ENCODE peak calls at places on chromosomes 11 and 22, in six cellular contexts. N is H1, I is HepG2, B is K562, U is SK-N-SH, X is GM12878. Z is an unnamed sample.
A peak's percentile ranks its signal among the peaks of the same experiment; 100 is the strongest.

GRCh38 chr11:87425391-87425790 is 387.7 kb downstream of the TMEM135 start:
- DNase-seq in N (no peak), I (no peak), B (no peak), U (no peak), X (no peak), Z (no peak)

GRCh38 chr11:128379587-128380279 is 207.6 kb downstream of the ETS1 start:
- DNase-seq in N (no peak), I (no peak), B (no peak), U (peak; percentile 28), X (no peak), Z (no peak)

GRCh38 chr11:115845872-115846271 is 341.7 kb upstream of the CADM1 start:
- DNase-seq in N (no peak), I (no peak), B (no peak), U (no peak), X (no peak), Z (no peak)

GRCh38 chr11:35237860-35238715 is 99.1 kb downstream of the CD44 start:
- DNase-seq in N (peak; percentile 23), I (peak; percentile 47), B (peak; percentile 56), U (peak; percentile 15), X (peak; percentile 35), Z (peak; percentile 45)

GRCh38 chr22:24751518-24751917 is 23.0 kb downstream of the PIWIL3 start:
- DNase-seq in N (no peak), I (no peak), B (no peak), U (no peak), X (no peak), Z (peak; percentile 73)

GRCh38 chr11:993141-993540 is 43.4 kb downstream of the MUC6 start:
- DNase-seq in N (no peak), I (no peak), B (no peak), U (no peak), X (no peak), Z (no peak)

GRCh38 chr22:38706101-38706884 is 549 bp downstream of the GTPBP1 start:
- DNase-seq in N (no peak), I (no peak), B (peak; percentile 69), U (peak; percentile 64), X (no peak), Z (peak; percentile 19)

GRCh38 chr22:31068970-31069369 is 12.1 kb upstream of the SMTN start:
- DNase-seq in N (no peak), I (no peak), B (no peak), U (no peak), X (no peak), Z (no peak)

GRCh38 chr11:62909107-62909894 is 11.9 kb downstream of the CHRM1 start:
- DNase-seq in N (peak; percentile 91), I (peak; percentile 70), B (peak; percentile 70), U (peak; percentile 82), X (no peak), Z (no peak)

GRCh38 chr11:95688501-95689222 is 100.9 kb downstream of the FAM76B start:
- DNase-seq in N (no peak), I (no peak), B (no peak), U (no peak), X (no peak), Z (no peak)

GRCh38 chr11:129695543-129696308 is 119.9 kb upstream of the TMEM45B start:
- DNase-seq in N (peak; percentile 41), I (peak; percentile 46), B (peak; percentile 69), U (peak; percentile 70), X (no peak), Z (peak; percentile 46)

GRCh38 chr11:56885182-56885581 is 103.5 kb upstream of the OR5AK2 start:
- DNase-seq in N (no peak), I (peak; percentile 11), B (no peak), U (peak; percentile 23), X (no peak), Z (no peak)

GRCh38 chr11:47233989-47234668 is 14.5 kb downstream of the ACP2 start:
- DNase-seq in N (no peak), I (peak; percentile 41), B (peak; percentile 15), U (peak; percentile 31), X (no peak), Z (no peak)

GRCh38 chr11:35009941-35010337 is 93.5 kb downstream of the PDHX start:
- DNase-seq in N (no peak), I (no peak), B (no peak), U (no peak), X (no peak), Z (no peak)

GRCh38 chr22:42207918-42208317 is 62.5 kb downstream of the TCF20 start:
- DNase-seq in N (no peak), I (no peak), B (no peak), U (no peak), X (no peak), Z (no peak)

GRCh38 chr11:36156486-36157150 is 132.6 kb downstream of the COMMD9 start:
- DNase-seq in N (no peak), I (no peak), B (no peak), U (no peak), X (no peak), Z (no peak)

GRCh38 chr11:88174627-88175003 is 628 bp downstream of the RAB38 start:
- DNase-seq in N (peak; percentile 5), I (no peak), B (no peak), U (no peak), X (no peak), Z (peak; percentile 5)

GRCh38 chr22:17121235-17122195 is at the start of gene TMEM121B:
- DNase-seq in N (peak; percentile 68), I (no peak), B (peak; percentile 76), U (peak; percentile 95), X (no peak), Z (peak; percentile 77)

GRCh38 chr11:61627831-61628753 is 47.2 kb upstream of the SYT7 start:
- DNase-seq in N (no peak), I (peak; percentile 57), B (peak; percentile 69), U (peak; percentile 83), X (no peak), Z (no peak)

GRCh38 chr11:2590951-2591754 is 108.6 kb downstream of the KCNQ1OT1 start:
- DNase-seq in N (no peak), I (no peak), B (no peak), U (peak; percentile 14), X (no peak), Z (no peak)

GRCh38 chr11:72637926-72638325 is 36.3 kb downstream of the PDE2A start:
- DNase-seq in N (no peak), I (no peak), B (no peak), U (peak; percentile 68), X (no peak), Z (no peak)

GRCh38 chr11:43920598-43921419 is 21.6 kb upstream of the C11orf96 start:
- DNase-seq in N (no peak), I (peak; percentile 91), B (peak; percentile 32), U (no peak), X (no peak), Z (peak; percentile 58)

GRCh38 chr11:117219001-117219400 is 12.9 kb downstream of the PCSK7 start:
- DNase-seq in N (no peak), I (no peak), B (no peak), U (no peak), X (no peak), Z (no peak)

DNA sequence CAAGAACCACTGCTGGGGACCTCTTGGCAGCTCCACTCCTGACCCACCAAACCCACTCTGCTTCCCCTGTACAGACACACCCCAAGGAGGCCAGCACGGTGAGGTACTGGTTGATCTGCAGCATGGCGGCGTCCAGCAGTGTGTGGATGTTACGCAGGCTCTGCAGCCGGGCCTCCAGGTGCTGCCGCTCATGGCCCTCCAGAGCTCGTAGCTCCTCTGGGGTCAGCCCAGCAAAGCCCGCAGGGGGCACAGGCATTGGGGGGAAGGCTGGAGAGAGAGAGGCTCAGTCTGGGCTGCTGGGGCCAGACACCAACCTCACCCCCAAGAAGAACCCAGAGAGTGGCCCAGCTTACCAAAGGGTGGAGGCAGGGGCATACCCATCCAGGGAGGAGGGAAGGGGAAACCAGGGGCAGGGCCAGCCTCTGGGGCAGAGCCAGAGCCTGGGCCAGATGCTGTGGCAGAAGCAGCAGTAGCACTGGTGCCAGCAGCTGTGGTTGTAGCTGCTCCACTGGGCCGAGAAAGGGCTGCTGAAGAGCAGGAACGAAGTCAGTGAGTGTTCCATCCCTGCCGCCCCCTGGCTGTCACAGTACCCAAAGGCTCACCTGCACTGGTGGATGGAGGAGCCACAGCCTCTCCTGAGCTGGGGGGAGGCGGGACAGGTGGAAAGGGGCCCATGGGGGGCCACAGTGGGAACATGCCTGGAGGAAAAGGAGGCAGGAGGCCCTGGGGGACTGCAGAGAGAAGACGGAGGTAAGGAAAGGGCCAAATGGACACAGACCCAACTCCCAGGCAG is 4.5 kb downstream of the SYVN1 start:
- DNase-seq in N (no peak), I (no peak), B (no peak), U (no peak), X (no peak), Z (no peak)
- TF ChIP-seq CTCF in N (peak; percentile 31), I (no peak), B (no peak), U (no peak), X (no peak), Z (no peak)

GRCh38 chr11:126152152-126152551 is 59.3 kb downstream of the RPUSD4 start:
- DNase-seq in N (no peak), I (no peak), B (no peak), U (no peak), X (no peak), Z (no peak)
- TF ChIP-seq GABPA in N (no peak), I (no peak), B (no peak), U (no peak), X (no peak), Z (no peak)

GRCh38 chr22:46678785-46679700 is 58.9 kb downstream of the GRAMD4 start:
- DNase-seq in N (no peak), I (no peak), B (no peak), U (no peak), X (no peak), Z (no peak)

GRCh38 chr22:46682011-46682731 is 55.9 kb downstream of the CERK start:
- DNase-seq in N (no peak), I (no peak), B (no peak), U (no peak), X (no peak), Z (no peak)

GRCh38 chr22:46679711-46680269 is 58.3 kb downstream of the CERK start:
- DNase-seq in N (no peak), I (no peak), B (no peak), U (no peak), X (no peak), Z (no peak)

GRCh38 chr22:46678003-46678657 is 57.9 kb downstream of the GRAMD4 start:
- DNase-seq in N (no peak), I (no peak), B (no peak), U (no peak), X (no peak), Z (peak; percentile 72)

DNA sequence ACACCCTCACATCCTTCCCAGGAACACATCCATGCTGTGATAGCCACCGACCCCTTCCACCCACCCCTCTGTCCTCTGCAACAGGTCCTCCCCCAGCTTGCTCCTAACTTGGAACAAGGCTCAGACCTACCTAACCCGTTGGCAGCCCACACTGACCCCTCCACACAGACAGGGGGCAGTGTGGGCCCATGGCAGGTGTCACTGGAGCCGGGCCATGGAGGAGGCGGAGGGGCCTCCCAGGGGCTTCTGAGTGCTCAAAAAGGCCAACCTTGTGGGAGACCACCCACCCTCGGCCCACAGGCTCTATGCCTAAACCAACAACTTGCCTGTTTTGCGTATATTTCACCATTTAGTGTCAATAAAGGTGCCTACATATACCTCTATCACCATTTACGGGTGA is 57.0 kb downstream of the CERK start:
- DNase-seq in N (no peak), I (peak; percentile 18), B (peak; percentile 42), U (peak; percentile 78), X (no peak), Z (no peak)
- TF ChIP-seq CTCF in N (peak; percentile 67), I (peak; percentile 58), B (peak; percentile 54), U (peak; percentile 53), X (peak; percentile 50), Z (peak; percentile 25)

DNA sequence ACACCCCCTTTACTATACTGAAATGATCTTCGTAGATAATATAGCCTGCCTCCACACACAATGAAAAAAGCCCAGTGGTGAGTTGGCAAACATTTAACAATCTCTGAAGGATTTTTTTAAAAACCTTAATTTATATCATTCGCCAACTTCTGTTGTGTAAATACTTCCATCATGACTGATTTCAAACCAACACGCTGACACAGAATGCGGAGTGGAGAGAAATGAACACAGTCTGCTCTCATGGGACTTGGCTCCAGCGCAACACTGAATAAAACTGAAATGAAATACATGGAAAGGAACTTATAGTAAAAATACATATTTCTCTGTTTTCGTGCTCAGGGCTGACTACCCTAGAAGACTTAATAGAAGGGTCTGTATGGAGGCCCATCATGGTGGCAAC is 61.3 kb upstream of the WNT11 start:
- DNase-seq in N (no peak), I (no peak), B (no peak), U (no peak), X (no peak), Z (no peak)
- TF ChIP-seq GABPA in N (no peak), I (no peak), B (no peak), U (no peak), X (no peak), Z (no peak)

Z was measured in HL-60.